ENCODE peak calls at places on chromosomes 16 and 17, in seven cellular contexts. One of them, this sample, is unnamed. For H3K9me3, the result is how much of the 10 kb centered on the place peaks cover.

GRCh38 chr17:77478899-77479298 is 338.1 kb downstream of the SEC14L1 start:
- DNase-seq in psoas muscle: no peak
- DNase-seq in adipocyte: no peak
- DNase-seq in Peyer's patch: no peak
- DNase-seq in uterus: peak
- DNase-seq in mucosa of descending colon: no peak
- DNase-seq in CD8-positive, alpha-beta T cell: no peak
- DNase-seq in this sample: no peak

GRCh38 chr16:47519037-47519436 is 57.9 kb downstream of the PHKB start:
- DNase-seq in psoas muscle: no peak
- DNase-seq in adipocyte: no peak
- DNase-seq in Peyer's patch: no peak
- DNase-seq in uterus: no peak
- DNase-seq in mucosa of descending colon: no peak
- DNase-seq in CD8-positive, alpha-beta T cell: no peak
- DNase-seq in this sample: no peak

GRCh38 chr16:69581297-69581696 is 15.5 kb downstream of the NFAT5 start:
- DNase-seq in psoas muscle: no peak
- DNase-seq in adipocyte: no peak
- DNase-seq in Peyer's patch: no peak
- DNase-seq in uterus: no peak
- DNase-seq in mucosa of descending colon: no peak
- DNase-seq in CD8-positive, alpha-beta T cell: no peak
- DNase-seq in this sample: no peak

GRCh38 chr17:50267074-50267841 is 7.0 kb upstream of the TMEM92 start:
- DNase-seq in psoas muscle: peak
- DNase-seq in adipocyte: peak
- DNase-seq in Peyer's patch: no peak
- DNase-seq in uterus: peak
- DNase-seq in mucosa of descending colon: no peak
- DNase-seq in CD8-positive, alpha-beta T cell: no peak
- DNase-seq in this sample: no peak

GRCh38 chr16:85123891-85124635 is 11.8 kb upstream of the CIBAR2 start:
- DNase-seq in psoas muscle: peak
- DNase-seq in adipocyte: peak
- DNase-seq in Peyer's patch: no peak
- DNase-seq in uterus: peak
- DNase-seq in mucosa of descending colon: peak
- DNase-seq in CD8-positive, alpha-beta T cell: no peak
- DNase-seq in this sample: no peak

GRCh38 chr16:47013910-47014309 is 40.4 kb upstream of the DNAJA2 start:
- DNase-seq in psoas muscle: no peak
- DNase-seq in adipocyte: no peak
- DNase-seq in Peyer's patch: no peak
- DNase-seq in uterus: no peak
- DNase-seq in mucosa of descending colon: no peak
- DNase-seq in CD8-positive, alpha-beta T cell: no peak
- DNase-seq in this sample: no peak

GRCh38 chr17:8470447-8471047 is 34.9 kb downstream of the NDEL1 start:
- DNase-seq in psoas muscle: peak
- DNase-seq in adipocyte: no peak
- DNase-seq in Peyer's patch: no peak
- DNase-seq in uterus: peak
- DNase-seq in mucosa of descending colon: no peak
- DNase-seq in CD8-positive, alpha-beta T cell: no peak
- DNase-seq in this sample: no peak

GRCh38 chr16:85853641-85854545 is 45.1 kb upstream of the IRF8 start:
- DNase-seq in psoas muscle: no peak
- DNase-seq in adipocyte: no peak
- DNase-seq in Peyer's patch: no peak
- DNase-seq in uterus: no peak
- DNase-seq in mucosa of descending colon: no peak
- DNase-seq in CD8-positive, alpha-beta T cell: no peak
- DNase-seq in this sample: no peak

GRCh38 chr17:64608571-64608981 is 53.5 kb downstream of the SMURF2 start:
- DNase-seq in psoas muscle: no peak
- DNase-seq in adipocyte: peak
- DNase-seq in Peyer's patch: no peak
- DNase-seq in uterus: no peak
- DNase-seq in mucosa of descending colon: no peak
- DNase-seq in CD8-positive, alpha-beta T cell: no peak
- DNase-seq in this sample: no peak

GRCh38 chr17:75875182-75875939 is 3.0 kb downstream of the TRIM47 start:
- DNase-seq in psoas muscle: no peak
- DNase-seq in adipocyte: no peak
- DNase-seq in Peyer's patch: no peak
- DNase-seq in uterus: no peak
- DNase-seq in mucosa of descending colon: peak
- DNase-seq in CD8-positive, alpha-beta T cell: no peak
- DNase-seq in this sample: no peak

GRCh38 chr16:4323845-4324478 is 8.1 kb downstream of the GLIS2 start:
- DNase-seq in psoas muscle: peak
- DNase-seq in adipocyte: peak
- DNase-seq in Peyer's patch: peak
- DNase-seq in uterus: peak
- DNase-seq in mucosa of descending colon: no peak
- DNase-seq in CD8-positive, alpha-beta T cell: no peak
- DNase-seq in this sample: no peak

GRCh38 chr16:48963306-48963705 is 318.3 kb downstream of the CBLN1 start:
- DNase-seq in psoas muscle: no peak
- DNase-seq in adipocyte: no peak
- DNase-seq in Peyer's patch: no peak
- DNase-seq in uterus: no peak
- DNase-seq in mucosa of descending colon: no peak
- DNase-seq in CD8-positive, alpha-beta T cell: no peak
- DNase-seq in this sample: no peak

GRCh38 chr16:23072769-23073549 is 76.3 kb downstream of the USP31 start:
- DNase-seq in psoas muscle: no peak
- DNase-seq in adipocyte: no peak
- DNase-seq in Peyer's patch: no peak
- DNase-seq in uterus: no peak
- DNase-seq in mucosa of descending colon: no peak
- DNase-seq in CD8-positive, alpha-beta T cell: no peak
- DNase-seq in this sample: no peak

GRCh38 chr17:76462556-76463290 is 4.7 kb upstream of the AANAT start:
- DNase-seq in psoas muscle: no peak
- DNase-seq in adipocyte: no peak
- DNase-seq in Peyer's patch: no peak
- DNase-seq in uterus: no peak
- DNase-seq in mucosa of descending colon: no peak
- DNase-seq in CD8-positive, alpha-beta T cell: no peak
- DNase-seq in this sample: no peak

GRCh38 chr16:88783391-88784073 is 1.5 kb downstream of the PIEZO1 start:
- DNase-seq in psoas muscle: peak
- DNase-seq in adipocyte: peak
- DNase-seq in Peyer's patch: peak
- DNase-seq in uterus: no peak
- DNase-seq in mucosa of descending colon: peak
- DNase-seq in CD8-positive, alpha-beta T cell: no peak
- DNase-seq in this sample: no peak

GRCh38 chr16:53435066-53435688 is 906 bp downstream of the RBL2 start:
- DNase-seq in psoas muscle: peak
- DNase-seq in adipocyte: peak
- DNase-seq in Peyer's patch: peak
- DNase-seq in uterus: peak
- DNase-seq in mucosa of descending colon: peak
- DNase-seq in CD8-positive, alpha-beta T cell: peak
- DNase-seq in this sample: peak

GRCh38 chr16:81140930-81141780 is 45.0 kb upstream of the GCSH start:
- DNase-seq in psoas muscle: no peak
- DNase-seq in adipocyte: no peak
- DNase-seq in Peyer's patch: no peak
- DNase-seq in uterus: no peak
- DNase-seq in mucosa of descending colon: no peak
- DNase-seq in CD8-positive, alpha-beta T cell: no peak
- DNase-seq in this sample: no peak

GRCh38 chr17:6241996-6242395 is 171.8 kb downstream of the WSCD1 start:
- DNase-seq in psoas muscle: no peak
- DNase-seq in adipocyte: no peak
- DNase-seq in Peyer's patch: no peak
- DNase-seq in uterus: no peak
- DNase-seq in mucosa of descending colon: no peak
- DNase-seq in CD8-positive, alpha-beta T cell: no peak
- DNase-seq in this sample: no peak

GRCh38 chr16:51500306-51500705 is 349.2 kb upstream of the SALL1 start:
- DNase-seq in psoas muscle: no peak
- DNase-seq in adipocyte: peak
- DNase-seq in Peyer's patch: no peak
- DNase-seq in uterus: no peak
- DNase-seq in mucosa of descending colon: no peak
- DNase-seq in CD8-positive, alpha-beta T cell: no peak
- DNase-seq in this sample: no peak

GRCh38 chr16:29148867-29149272 is 164.0 kb downstream of the LAT start:
- DNase-seq in psoas muscle: no peak
- DNase-seq in adipocyte: no peak
- DNase-seq in Peyer's patch: no peak
- DNase-seq in uterus: no peak
- DNase-seq in mucosa of descending colon: peak
- DNase-seq in CD8-positive, alpha-beta T cell: peak
- DNase-seq in this sample: peak

GRCh38 chr17:45320349-45320930 is 3.6 kb upstream of the MAP3K14 start:
- DNase-seq in psoas muscle: no peak
- DNase-seq in adipocyte: peak
- DNase-seq in Peyer's patch: no peak
- DNase-seq in uterus: no peak
- DNase-seq in mucosa of descending colon: no peak
- DNase-seq in CD8-positive, alpha-beta T cell: no peak
- DNase-seq in this sample: no peak

GRCh38 chr17:77842148-77842905 is 116.2 kb upstream of the TNRC6C start:
- DNase-seq in psoas muscle: no peak
- DNase-seq in adipocyte: peak
- DNase-seq in Peyer's patch: peak
- DNase-seq in uterus: no peak
- DNase-seq in mucosa of descending colon: peak
- DNase-seq in CD8-positive, alpha-beta T cell: no peak
- DNase-seq in this sample: no peak

GRCh38 chr17:81428121-81428515 is 32.9 kb downstream of the BAHCC1 start:
- DNase-seq in psoas muscle: peak
- DNase-seq in adipocyte: no peak
- DNase-seq in Peyer's patch: no peak
- DNase-seq in uterus: no peak
- DNase-seq in mucosa of descending colon: peak
- DNase-seq in CD8-positive, alpha-beta T cell: no peak
- DNase-seq in this sample: no peak

GRCh38 chr17:35489944-35490343 is 41.4 kb upstream of the SLFN13 start:
- DNase-seq in psoas muscle: no peak
- DNase-seq in adipocyte: no peak
- DNase-seq in Peyer's patch: no peak
- DNase-seq in uterus: no peak
- DNase-seq in mucosa of descending colon: no peak
- DNase-seq in CD8-positive, alpha-beta T cell: no peak
- DNase-seq in this sample: no peak
- H3K9me3 ChIP-seq in psoas muscle: under half
- H3K9me3 ChIP-seq in adipocyte: under half
- H3K9me3 ChIP-seq in Peyer's patch: under half
- H3K9me3 ChIP-seq in uterus: under half
- H3K9me3 ChIP-seq in mucosa of descending colon: under half
- H3K9me3 ChIP-seq in CD8-positive, alpha-beta T cell: under half
- H3K9me3 ChIP-seq in this sample: under half

DNA sequence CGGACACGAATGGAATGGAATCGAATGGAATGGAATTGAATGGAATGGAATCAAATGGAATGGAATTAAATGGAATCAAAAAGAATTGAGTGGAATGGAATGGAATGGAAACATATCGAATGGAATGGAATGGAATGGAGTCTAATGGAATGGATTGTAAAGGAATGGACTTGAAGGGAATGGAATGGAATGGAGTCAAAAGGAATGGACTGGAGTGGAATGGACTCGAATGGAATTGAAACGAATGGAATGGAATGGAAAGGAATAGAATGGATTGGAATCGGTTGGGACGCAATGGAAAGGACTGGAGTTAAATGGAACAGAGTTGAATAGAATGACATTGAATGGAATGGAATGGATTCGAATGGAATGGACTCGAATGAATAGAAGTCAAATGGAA is 486.9 kb upstream of the WSB1 start:
- DNase-seq in psoas muscle: no peak
- DNase-seq in adipocyte: no peak
- DNase-seq in Peyer's patch: no peak
- DNase-seq in uterus: no peak
- DNase-seq in mucosa of descending colon: no peak
- DNase-seq in CD8-positive, alpha-beta T cell: no peak
- DNase-seq in this sample: no peak
- H3K9me3 ChIP-seq in psoas muscle: half or more
- H3K9me3 ChIP-seq in adipocyte: under half
- H3K9me3 ChIP-seq in Peyer's patch: under half
- H3K9me3 ChIP-seq in uterus: under half
- H3K9me3 ChIP-seq in mucosa of descending colon: half or more
- H3K9me3 ChIP-seq in CD8-positive, alpha-beta T cell: under half
- H3K9me3 ChIP-seq in this sample: half or more

GRCh38 chr17:5110816-5111215 is 862 bp downstream of the ZNF232 start:
- DNase-seq in psoas muscle: no peak
- DNase-seq in adipocyte: peak
- DNase-seq in Peyer's patch: no peak
- DNase-seq in uterus: no peak
- DNase-seq in mucosa of descending colon: peak
- DNase-seq in CD8-positive, alpha-beta T cell: no peak
- DNase-seq in this sample: no peak
- H3K9me3 ChIP-seq in psoas muscle: under half
- H3K9me3 ChIP-seq in adipocyte: under half
- H3K9me3 ChIP-seq in Peyer's patch: under half
- H3K9me3 ChIP-seq in uterus: under half
- H3K9me3 ChIP-seq in mucosa of descending colon: under half
- H3K9me3 ChIP-seq in CD8-positive, alpha-beta T cell: under half
- H3K9me3 ChIP-seq in this sample: under half

GRCh38 chr17:82949984-82950383 is 110.2 kb upstream of the ZNF750 start:
- DNase-seq in psoas muscle: peak
- DNase-seq in adipocyte: no peak
- DNase-seq in Peyer's patch: peak
- DNase-seq in uterus: peak
- DNase-seq in mucosa of descending colon: no peak
- DNase-seq in CD8-positive, alpha-beta T cell: no peak
- DNase-seq in this sample: no peak

GRCh38 chr17:82947051-82947991 is 107.5 kb upstream of the ZNF750 start:
- DNase-seq in psoas muscle: peak
- DNase-seq in adipocyte: no peak
- DNase-seq in Peyer's patch: peak
- DNase-seq in uterus: peak
- DNase-seq in mucosa of descending colon: no peak
- DNase-seq in CD8-positive, alpha-beta T cell: no peak
- DNase-seq in this sample: no peak

GRCh38 chr17:82949361-82949760 is 109.5 kb upstream of the ZNF750 start:
- DNase-seq in psoas muscle: peak
- DNase-seq in adipocyte: no peak
- DNase-seq in Peyer's patch: peak
- DNase-seq in uterus: no peak
- DNase-seq in mucosa of descending colon: no peak
- DNase-seq in CD8-positive, alpha-beta T cell: no peak
- DNase-seq in this sample: no peak

GRCh38 chr17:82948081-82948511 is 108.3 kb upstream of the ZNF750 start:
- DNase-seq in psoas muscle: peak
- DNase-seq in adipocyte: no peak
- DNase-seq in Peyer's patch: peak
- DNase-seq in uterus: peak
- DNase-seq in mucosa of descending colon: no peak
- DNase-seq in CD8-positive, alpha-beta T cell: no peak
- DNase-seq in this sample: no peak

DNA sequence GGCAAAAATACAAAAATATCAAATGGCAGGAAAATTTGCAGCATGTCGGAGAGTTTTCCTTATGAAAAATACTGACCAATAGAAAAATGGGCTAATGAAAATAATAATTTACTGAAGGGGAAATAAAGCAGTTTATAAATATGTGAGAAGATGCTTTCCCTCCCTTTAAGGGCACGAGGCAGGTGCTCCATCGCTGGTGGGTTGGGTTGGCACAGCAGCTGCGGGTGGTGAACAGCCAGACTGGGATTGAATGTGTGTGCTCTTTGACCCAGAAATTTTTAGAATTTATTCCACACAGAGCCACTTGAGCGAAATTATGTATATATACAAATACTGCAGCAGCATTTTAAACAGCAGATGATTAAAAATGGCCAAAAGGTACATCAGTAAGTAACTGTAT is 109.1 kb upstream of the ZNF750 start:
- DNase-seq in psoas muscle: peak
- DNase-seq in adipocyte: no peak
- DNase-seq in Peyer's patch: no peak
- DNase-seq in uterus: no peak
- DNase-seq in mucosa of descending colon: no peak
- DNase-seq in CD8-positive, alpha-beta T cell: no peak
- DNase-seq in this sample: no peak
- H3K9me3 ChIP-seq in psoas muscle: under half
- H3K9me3 ChIP-seq in adipocyte: under half
- H3K9me3 ChIP-seq in Peyer's patch: under half
- H3K9me3 ChIP-seq in uterus: under half
- H3K9me3 ChIP-seq in mucosa of descending colon: under half
- H3K9me3 ChIP-seq in CD8-positive, alpha-beta T cell: under half
- H3K9me3 ChIP-seq in this sample: under half